ENCODE peak calls at places on chromosomes 16 and 17, in six cellular contexts. One of them, this sample, is unnamed.

GRCh38 chr17:62714016-62714777 is 86.7 kb downstream of the MRC2 start:
- DNase-seq in A549: no peak
- DNase-seq in K562: no peak
- DNase-seq in IMR-90: peak; percentile 79
- DNase-seq in HepG2: no peak
- DNase-seq in GM12878: no peak
- DNase-seq in this sample: no peak

GRCh38 chr17:17792551-17793377 is 44.0 kb downstream of the SREBF1 start:
- DNase-seq in A549: no peak
- DNase-seq in K562: peak; percentile 46
- DNase-seq in IMR-90: peak; percentile 73
- DNase-seq in HepG2: no peak
- DNase-seq in GM12878: no peak
- DNase-seq in this sample: no peak

GRCh38 chr17:56593741-56594527 is 435 bp downstream of the NOG start:
- DNase-seq in A549: no peak
- DNase-seq in K562: no peak
- DNase-seq in IMR-90: peak; percentile 71
- DNase-seq in HepG2: peak; percentile 13
- DNase-seq in GM12878: no peak
- DNase-seq in this sample: peak; percentile 56

GRCh38 chr16:67530013-67530939 is 1.6 kb downstream of the RIPOR1 start:
- DNase-seq in A549: no peak
- DNase-seq in K562: peak; percentile 25
- DNase-seq in IMR-90: peak; percentile 76
- DNase-seq in HepG2: no peak
- DNase-seq in GM12878: no peak
- DNase-seq in this sample: no peak

GRCh38 chr17:72850410-72850809 is 242.1 kb downstream of the SLC39A11 start:
- DNase-seq in A549: peak; percentile 18
- DNase-seq in K562: no peak
- DNase-seq in IMR-90: peak; percentile 84
- DNase-seq in HepG2: no peak
- DNase-seq in GM12878: no peak
- DNase-seq in this sample: no peak

GRCh38 chr17:82839617-82840292 is at the start of gene ZNF750:
- DNase-seq in A549: no peak
- DNase-seq in K562: no peak
- DNase-seq in IMR-90: no peak
- DNase-seq in HepG2: no peak
- DNase-seq in GM12878: no peak
- DNase-seq in this sample: no peak

GRCh38 chr16:1960665-1961630 is 1.6 kb downstream of the NDUFB10 start:
- DNase-seq in A549: peak; percentile 72
- DNase-seq in K562: peak; percentile 75
- DNase-seq in IMR-90: peak; percentile 50
- DNase-seq in HepG2: peak; percentile 53
- DNase-seq in GM12878: no peak
- DNase-seq in this sample: no peak

GRCh38 chr16:67442581-67443255 is 11.8 kb downstream of the HSD11B2 start:
- DNase-seq in A549: no peak
- DNase-seq in K562: no peak
- DNase-seq in IMR-90: no peak
- DNase-seq in HepG2: no peak
- DNase-seq in GM12878: no peak
- DNase-seq in this sample: no peak

GRCh38 chr16:84460406-84461028 is 43.9 kb downstream of the MEAK7 start:
- DNase-seq in A549: no peak
- DNase-seq in K562: no peak
- DNase-seq in IMR-90: no peak
- DNase-seq in HepG2: no peak
- DNase-seq in GM12878: no peak
- DNase-seq in this sample: no peak

GRCh38 chr17:77002103-77003045 is 134.2 kb downstream of the MGAT5B start:
- DNase-seq in A549: peak; percentile 100
- DNase-seq in K562: no peak
- DNase-seq in IMR-90: peak; percentile 75
- DNase-seq in HepG2: peak; percentile 100
- DNase-seq in GM12878: no peak
- DNase-seq in this sample: no peak

GRCh38 chr17:38749222-38750043 is 1.3 kb upstream of the PCGF2 start:
- DNase-seq in A549: peak; percentile 92
- DNase-seq in K562: peak; percentile 96
- DNase-seq in IMR-90: peak; percentile 52
- DNase-seq in HepG2: peak; percentile 89
- DNase-seq in GM12878: no peak
- DNase-seq in this sample: no peak

GRCh38 chr17:19717411-19717908 is 1.1 kb upstream of the SLC47A2 start:
- DNase-seq in A549: no peak
- DNase-seq in K562: no peak
- DNase-seq in IMR-90: no peak
- DNase-seq in HepG2: no peak
- DNase-seq in GM12878: no peak
- DNase-seq in this sample: no peak

GRCh38 chr17:36627101-36627500 is 25.7 kb downstream of the MRM1 start:
- DNase-seq in A549: no peak
- DNase-seq in K562: no peak
- DNase-seq in IMR-90: no peak
- DNase-seq in HepG2: no peak
- DNase-seq in GM12878: no peak
- DNase-seq in this sample: no peak

GRCh38 chr16:84667600-84668309 is 19.4 kb downstream of the KLHL36 start:
- DNase-seq in A549: no peak
- DNase-seq in K562: no peak
- DNase-seq in IMR-90: no peak
- DNase-seq in HepG2: no peak
- DNase-seq in GM12878: no peak
- DNase-seq in this sample: no peak

GRCh38 chr17:3032258-3033247 is 30.9 kb downstream of the OR1D5 start:
- DNase-seq in A549: no peak
- DNase-seq in K562: no peak
- DNase-seq in IMR-90: no peak
- DNase-seq in HepG2: no peak
- DNase-seq in GM12878: no peak
- DNase-seq in this sample: no peak

GRCh38 chr17:17412331-17412730 is 64.5 kb upstream of the MED9 start:
- DNase-seq in A549: peak; percentile 52
- DNase-seq in K562: no peak
- DNase-seq in IMR-90: peak; percentile 82
- DNase-seq in HepG2: no peak
- DNase-seq in GM12878: no peak
- DNase-seq in this sample: no peak

GRCh38 chr17:32722733-32723132 is 154.2 kb downstream of the MYO1D start:
- DNase-seq in A549: no peak
- DNase-seq in K562: peak; percentile 55
- DNase-seq in IMR-90: no peak
- DNase-seq in HepG2: no peak
- DNase-seq in GM12878: no peak
- DNase-seq in this sample: no peak

GRCh38 chr17:50173335-50173941 is 7.6 kb downstream of the SGCA start:
- DNase-seq in A549: peak; percentile 46
- DNase-seq in K562: no peak
- DNase-seq in IMR-90: peak; percentile 95
- DNase-seq in HepG2: no peak
- DNase-seq in GM12878: no peak
- DNase-seq in this sample: no peak

GRCh38 chr16:72938426-72939164 is 109.3 kb downstream of the ZFHX3 start:
- DNase-seq in A549: peak; percentile 59
- DNase-seq in K562: peak; percentile 3
- DNase-seq in IMR-90: peak; percentile 93
- DNase-seq in HepG2: no peak
- DNase-seq in GM12878: no peak
- DNase-seq in this sample: no peak

GRCh38 chr17:76577876-76578275 is 7.8 kb downstream of the ST6GALNAC2 start:
- DNase-seq in A549: no peak
- DNase-seq in K562: peak; percentile 77
- DNase-seq in IMR-90: no peak
- DNase-seq in HepG2: no peak
- DNase-seq in GM12878: no peak
- DNase-seq in this sample: no peak

GRCh38 chr17:77304746-77305473 is 164.1 kb downstream of the SEC14L1 start:
- DNase-seq in A549: no peak
- DNase-seq in K562: no peak
- DNase-seq in IMR-90: no peak
- DNase-seq in HepG2: peak; percentile 72
- DNase-seq in GM12878: no peak
- DNase-seq in this sample: no peak

GRCh38 chr16:50282010-50282538 is 15.7 kb downstream of the ADCY7 start:
- DNase-seq in A549: no peak
- DNase-seq in K562: peak; percentile 52
- DNase-seq in IMR-90: no peak
- DNase-seq in HepG2: no peak
- DNase-seq in GM12878: peak; percentile 86
- DNase-seq in this sample: no peak

GRCh38 chr17:82257473-82257872 is 16.0 kb downstream of the CSNK1D start:
- DNase-seq in A549: peak; percentile 74
- DNase-seq in K562: no peak
- DNase-seq in IMR-90: no peak
- DNase-seq in HepG2: no peak
- DNase-seq in GM12878: no peak
- DNase-seq in this sample: peak; percentile 49

GRCh38 chr16:79429276-79430128 is 171.0 kb downstream of the MAF start:
- DNase-seq in A549: no peak
- DNase-seq in K562: no peak
- DNase-seq in IMR-90: no peak
- DNase-seq in HepG2: no peak
- DNase-seq in GM12878: no peak
- DNase-seq in this sample: no peak

GRCh38 chr17:82698065-82698973 is at the start of gene RAB40B:
- DNase-seq in A549: peak; percentile 99
- DNase-seq in K562: peak; percentile 99
- DNase-seq in IMR-90: peak; percentile 98
- DNase-seq in HepG2: peak; percentile 96
- DNase-seq in GM12878: peak; percentile 88
- DNase-seq in this sample: peak; percentile 100

GRCh38 chr17:6541886-6542285 is 14.5 kb downstream of the PITPNM3 start:
- DNase-seq in A549: no peak
- DNase-seq in K562: no peak
- DNase-seq in IMR-90: no peak
- DNase-seq in HepG2: no peak
- DNase-seq in GM12878: no peak
- DNase-seq in this sample: no peak

GRCh38 chr17:47980516-47980915 is 9.6 kb downstream of the CDK5RAP3 start:
- DNase-seq in A549: no peak
- DNase-seq in K562: no peak
- DNase-seq in IMR-90: no peak
- DNase-seq in HepG2: no peak
- DNase-seq in GM12878: no peak
- DNase-seq in this sample: no peak
- TF ChIP-seq BHLHE40 in A549: no peak
- TF ChIP-seq BHLHE40 in K562: no peak
- TF ChIP-seq BHLHE40 in IMR-90: no peak
- TF ChIP-seq BHLHE40 in HepG2: no peak
- TF ChIP-seq BHLHE40 in GM12878: no peak
- TF ChIP-seq BHLHE40 in this sample: no peak

GRCh38 chr17:78788451-78788850 is 6.4 kb upstream of the CYTH1 start:
- DNase-seq in A549: no peak
- DNase-seq in K562: no peak
- DNase-seq in IMR-90: no peak
- DNase-seq in HepG2: no peak
- DNase-seq in GM12878: no peak
- DNase-seq in this sample: no peak

GRCh38 chr17:78789149-78789662 is 7.1 kb upstream of the CYTH1 start:
- DNase-seq in A549: no peak
- DNase-seq in K562: no peak
- DNase-seq in IMR-90: no peak
- DNase-seq in HepG2: no peak
- DNase-seq in GM12878: no peak
- DNase-seq in this sample: no peak

GRCh38 chr17:78785663-78786057 is 3.6 kb upstream of the CYTH1 start:
- DNase-seq in A549: no peak
- DNase-seq in K562: no peak
- DNase-seq in IMR-90: no peak
- DNase-seq in HepG2: peak; percentile 41
- DNase-seq in GM12878: no peak
- DNase-seq in this sample: no peak

GRCh38 chr17:78789663-78790181 is 7.6 kb upstream of the CYTH1 start:
- DNase-seq in A549: no peak
- DNase-seq in K562: no peak
- DNase-seq in IMR-90: peak; percentile 89
- DNase-seq in HepG2: no peak
- DNase-seq in GM12878: no peak
- DNase-seq in this sample: no peak

DNA sequence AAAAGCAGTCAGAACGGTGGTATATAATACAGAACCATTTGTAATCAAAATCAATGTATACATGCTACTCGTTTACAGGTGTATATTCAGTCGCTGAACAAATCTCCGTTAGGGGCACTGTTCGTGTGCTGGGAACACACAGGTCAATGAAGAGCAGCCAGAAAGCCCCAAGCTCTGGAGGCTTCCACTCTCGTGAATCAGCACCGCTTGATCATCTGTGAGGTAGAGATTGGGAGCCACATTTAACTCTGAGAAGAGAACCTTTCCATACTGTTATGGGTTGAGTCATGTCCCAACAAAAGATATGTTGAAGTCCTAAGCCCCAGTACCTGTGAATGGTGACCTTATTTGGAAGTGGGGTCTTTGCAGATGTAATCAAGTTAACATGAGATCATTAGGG is 5.4 kb upstream of the CYTH1 start:
- DNase-seq in A549: peak; percentile 78
- DNase-seq in K562: peak; percentile 84
- DNase-seq in IMR-90: no peak
- DNase-seq in HepG2: no peak
- DNase-seq in GM12878: no peak
- DNase-seq in this sample: peak; percentile 38
- TF ChIP-seq BHLHE40 in A549: no peak
- TF ChIP-seq BHLHE40 in K562: peak; percentile 49
- TF ChIP-seq BHLHE40 in IMR-90: no peak
- TF ChIP-seq BHLHE40 in HepG2: no peak
- TF ChIP-seq BHLHE40 in GM12878: no peak
- TF ChIP-seq BHLHE40 in this sample: no peak

GRCh38 chr17:66548158-66548557 is 245.7 kb downstream of the PRKCA start:
- DNase-seq in A549: no peak
- DNase-seq in K562: no peak
- DNase-seq in IMR-90: no peak
- DNase-seq in HepG2: peak; percentile 23
- DNase-seq in GM12878: no peak
- DNase-seq in this sample: no peak
- TF ChIP-seq BHLHE40 in A549: no peak
- TF ChIP-seq BHLHE40 in K562: no peak
- TF ChIP-seq BHLHE40 in IMR-90: no peak
- TF ChIP-seq BHLHE40 in HepG2: no peak
- TF ChIP-seq BHLHE40 in GM12878: no peak
- TF ChIP-seq BHLHE40 in this sample: no peak

DNA sequence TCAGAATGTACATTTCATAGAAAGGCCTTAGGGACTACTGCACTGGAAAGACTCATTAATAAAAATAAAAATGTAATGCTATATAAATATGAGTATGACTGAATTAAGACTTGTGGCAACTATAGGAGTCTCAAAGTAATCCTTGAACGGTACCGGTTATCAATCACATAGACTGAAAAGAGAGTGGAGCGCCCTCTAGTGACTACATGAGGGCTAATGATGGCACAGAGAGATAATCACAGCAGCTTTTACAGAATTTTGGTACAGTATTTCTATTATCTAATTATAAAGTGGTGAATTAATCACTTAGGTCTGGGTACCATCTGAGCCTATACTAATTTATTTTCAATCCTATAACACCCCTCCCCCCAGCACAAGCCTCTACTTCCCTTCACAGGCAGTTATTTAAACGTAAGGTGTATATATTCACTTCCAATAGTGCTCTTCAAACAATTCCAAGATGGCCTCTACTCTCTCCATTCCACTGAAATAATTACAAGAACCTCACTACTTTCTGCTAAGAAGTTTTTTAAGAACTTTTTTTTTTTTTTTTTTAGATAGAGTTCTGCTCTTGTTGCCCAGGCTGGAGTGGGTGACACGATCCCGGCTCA is 40.7 kb upstream of the ANKFY1 start:
- DNase-seq in A549: peak; percentile 52
- DNase-seq in K562: peak; percentile 66
- DNase-seq in IMR-90: peak; percentile 31
- DNase-seq in HepG2: peak; percentile 41
- DNase-seq in GM12878: no peak
- DNase-seq in this sample: peak; percentile 58
- TF ChIP-seq BHLHE40 in A549: no peak
- TF ChIP-seq BHLHE40 in K562: no peak
- TF ChIP-seq BHLHE40 in IMR-90: no peak
- TF ChIP-seq BHLHE40 in HepG2: no peak
- TF ChIP-seq BHLHE40 in GM12878: no peak
- TF ChIP-seq BHLHE40 in this sample: no peak